ENCODE peak calls at places on chromosome 18, in five cellular contexts. S is NCI-H460; D is central memory CD4-positive, alpha-beta T cell; G is fibroblast of the aortic adventitia; E is SW480. V is an unnamed sample.

GRCh38 chr18:36530676-36531405 is 233.3 kb downstream of the FHOD3 start:
- DNase-seq in S (no peak), D (no peak), G (no peak), E (no peak), V (no peak)

GRCh38 chr18:51569153-51569552 is 371.7 kb upstream of the MEX3C start:
- DNase-seq in S (no peak), D (no peak), G (no peak), E (no peak), V (no peak)

GRCh38 chr18:49728542-49728941 is 84.8 kb downstream of the ACAA2 start:
- DNase-seq in S (peak; percentile 33), D (no peak), G (peak; percentile 40), E (no peak), V (peak; percentile 72)

GRCh38 chr18:11587432-11587831 is 22.0 kb upstream of the SLC35G4 start:
- DNase-seq in S (no peak), D (peak; percentile 11), G (no peak), E (no peak), V (no peak)

GRCh38 chr18:34543940-34544339 is 166.2 kb upstream of the DTNA start:
- DNase-seq in S (no peak), D (no peak), G (no peak), E (no peak), V (no peak)

GRCh38 chr18:21314721-21315120 is 72.7 kb downstream of the GREB1L start:
- DNase-seq in S (no peak), D (no peak), G (no peak), E (peak; percentile 66), V (no peak)

GRCh38 chr18:48767090-48767670 is 183.6 kb downstream of the SMAD7 start:
- DNase-seq in S (no peak), D (peak; percentile 20), G (peak; percentile 9), E (no peak), V (peak; percentile 46)

GRCh38 chr18:29501952-29502351 is 1325.0 kb upstream of the CDH2 start:
- DNase-seq in S (peak; percentile 18), D (no peak), G (peak; percentile 72), E (no peak), V (peak; percentile 79)

GRCh38 chr18:50560681-50561629 is 1.1 kb downstream of the MAPK4 start:
- DNase-seq in S (no peak), D (no peak), G (no peak), E (peak; percentile 1), V (no peak)

GRCh38 chr18:57744211-57744694 is 58.9 kb downstream of the ATP8B1 start:
- DNase-seq in S (no peak), D (no peak), G (peak; percentile 80), E (no peak), V (peak; percentile 52)

GRCh38 chr18:47775961-47776360 is 154.5 kb downstream of the SMAD2 start:
- DNase-seq in S (peak; percentile 1), D (no peak), G (peak; percentile 40), E (no peak), V (peak; percentile 60)

GRCh38 chr18:74517236-74517630 is 17.1 kb upstream of the CNDP1 start:
- DNase-seq in S (no peak), D (no peak), G (no peak), E (peak; percentile 87), V (no peak)

GRCh38 chr18:60292186-60292585 is 80.4 kb downstream of the MC4R start:
- DNase-seq in S (no peak), D (no peak), G (no peak), E (no peak), V (no peak)

GRCh38 chr18:10973579-10974260 is 175.6 kb downstream of the PIEZO2 start:
- DNase-seq in S (no peak), D (no peak), G (peak; percentile 26), E (no peak), V (peak; percentile 29)

GRCh38 chr18:2894131-2894840 is 47.5 kb downstream of the EMILIN2 start:
- DNase-seq in S (no peak), D (no peak), G (no peak), E (no peak), V (no peak)

GRCh38 chr18:59917422-59917821 is 17.6 kb downstream of the PMAIP1 start:
- DNase-seq in S (no peak), D (no peak), G (peak; percentile 48), E (no peak), V (peak; percentile 82)

GRCh38 chr18:2222270-2223185 is 348.8 kb downstream of the METTL4 start:
- DNase-seq in S (no peak), D (no peak), G (no peak), E (peak; percentile 5), V (peak; percentile 43)

GRCh38 chr18:9866627-9867453 is 18.9 kb upstream of the TXNDC2 start:
- DNase-seq in S (no peak), D (no peak), G (no peak), E (no peak), V (no peak)

GRCh38 chr18:58851874-58852273 is 12.8 kb upstream of the ZNF532 start:
- DNase-seq in S (no peak), D (no peak), G (no peak), E (no peak), V (no peak)

GRCh38 chr18:8301427-8302172 is 307.6 kb upstream of the RAB12 start:
- DNase-seq in S (no peak), D (no peak), G (peak; percentile 16), E (no peak), V (no peak)

GRCh38 chr18:42583197-42583776 is 532.2 kb downstream of the RIT2 start:
- DNase-seq in S (no peak), D (no peak), G (peak; percentile 44), E (no peak), V (peak; percentile 11)

GRCh38 chr18:58541137-58541788 is 87.6 kb downstream of the ALPK2 start:
- DNase-seq in S (peak; percentile 18), D (peak; percentile 8), G (no peak), E (no peak), V (peak; percentile 31)

GRCh38 chr18:62420151-62420512 is 95.0 kb downstream of the TNFRSF11A start:
- DNase-seq in S (no peak), D (no peak), G (peak; percentile 87), E (peak; percentile 28), V (peak; percentile 49)

GRCh38 chr18:55585050-55585449 is 2.9 kb downstream of the TCF4 start:
- DNase-seq in S (no peak), D (no peak), G (peak; percentile 35), E (no peak), V (no peak)

GRCh38 chr18:45339819-45340550 is 275.3 kb upstream of the SLC14A2 start:
- DNase-seq in S (no peak), D (no peak), G (no peak), E (peak; percentile 33), V (no peak)

GRCh38 chr18:63090334-63090733 is 229.2 kb downstream of the BCL2 start:
- DNase-seq in S (no peak), D (no peak), G (no peak), E (no peak), V (no peak)

GRCh38 chr18:76480913-76481312 is 14.1 kb downstream of the ZNF516 start:
- DNase-seq in S (no peak), D (no peak), G (no peak), E (no peak), V (no peak)

GRCh38 chr18:40423291-40423690 is 1531.7 kb upstream of the PIK3C3 start:
- DNase-seq in S (no peak), D (no peak), G (no peak), E (no peak), V (no peak)

V was measured in fibroblast of pulmonary artery.